ENCODE peak calls at places on chromosome 6, in four cellular contexts. A, Q, O and I are unnamed samples.

GRCh38 chr6:135488023-135488422 is 9.5 kb downstream of the AHI1 start:
- DNase-seq in A (no peak), Q (no peak), O (no peak), I (no peak)

GRCh38 chr6:40171343-40171742 is 237.1 kb upstream of the MOCS1 start:
- DNase-seq in A (no peak), Q (no peak), O (no peak), I (no peak)

GRCh38 chr6:46926481-46926880 is 4.7 kb upstream of the ADGRF5 start:
- DNase-seq in A (no peak), Q (no peak), O (no peak), I (no peak)

GRCh38 chr6:227074-227782 is 65.1 kb upstream of the DUSP22 start:
- DNase-seq in A (no peak), Q (no peak), O (no peak), I (peak; percentile 13)

GRCh38 chr6:3801960-3802359 is 47.2 kb upstream of the FAM50B start:
- DNase-seq in A (no peak), Q (no peak), O (no peak), I (no peak)

GRCh38 chr6:158642805-158643489 is 1.6 kb downstream of the DYNLT1 start:
- DNase-seq in A (no peak), Q (no peak), O (no peak), I (no peak)

GRCh38 chr6:109477725-109478124 is 5.3 kb downstream of the ZBTB24 start:
- DNase-seq in A (no peak), Q (no peak), O (peak; percentile 48), I (no peak)

GRCh38 chr6:120587381-120587780 is 746.9 kb downstream of the TBC1D32 start:
- DNase-seq in A (no peak), Q (peak; percentile 3), O (no peak), I (no peak)

GRCh38 chr6:7542065-7542877 is 800 bp downstream of the DSP start:
- DNase-seq in A (peak; percentile 30), Q (peak; percentile 22), O (peak; percentile 70), I (peak; percentile 74)

GRCh38 chr6:150195996-150196417 is 53.2 kb downstream of the PPP1R14C start:
- DNase-seq in A (no peak), Q (no peak), O (no peak), I (peak; percentile 98)

GRCh38 chr6:165799736-165800135 is 136.7 kb upstream of the PDE10A start:
- DNase-seq in A (peak; percentile 57), Q (no peak), O (no peak), I (no peak)

GRCh38 chr6:74182992-74183391 is 487.0 kb downstream of the CD109 start:
- DNase-seq in A (no peak), Q (no peak), O (no peak), I (no peak)

GRCh38 chr6:53476979-53477378 is 67.9 kb downstream of the GCLC start:
- DNase-seq in A (no peak), Q (no peak), O (no peak), I (no peak)

GRCh38 chr6:26158581-26159416 is 71.6 kb downstream of the HFE start:
- DNase-seq in A (peak; percentile 51), Q (peak; percentile 87), O (peak; percentile 52), I (peak; percentile 67)

GRCh38 chr6:29504961-29505360 is 17.2 kb upstream of the MAS1L start:
- DNase-seq in A (no peak), Q (no peak), O (no peak), I (no peak)

GRCh38 chr6:69584913-69585729 is 211.7 kb downstream of the LMBRD1 start:
- DNase-seq in A (no peak), Q (peak; percentile 27), O (peak; percentile 75), I (peak; percentile 16)

GRCh38 chr6:146200136-146200708 is 171.4 kb downstream of the GRM1 start:
- DNase-seq in A (no peak), Q (no peak), O (no peak), I (peak; percentile 16)

GRCh38 chr6:36970892-36971842 is 14.8 kb downstream of the MTCH1 start:
- DNase-seq in A (no peak), Q (no peak), O (no peak), I (no peak)

GRCh38 chr6:43405354-43405753 is 22.0 kb upstream of the ABCC10 start:
- DNase-seq in A (no peak), Q (no peak), O (no peak), I (no peak)

GRCh38 chr6:41732601-41733348 is 2.6 kb downstream of the TFEB start:
- DNase-seq in A (no peak), Q (peak; percentile 92), O (peak; percentile 30), I (peak; percentile 89)